ENCODE peak calls at places on chromosomes 12 and 14, in ten cellular contexts. M, L, Y, S, R, J, G, E, I and H are unnamed samples.

GRCh38 chr14:101781240-101782061 is 19.9 kb downstream of the PPP2R5C start:
- DNase-seq in M (peak), L (no peak), Y (no peak), S (no peak), R (peak), J (no peak), G (no peak), E (peak), I (peak), H (no peak)

GRCh38 chr12:11724888-11725310 is 75.4 kb downstream of the ETV6 start:
- DNase-seq in M (no peak), L (no peak), Y (peak), S (peak), R (no peak), J (peak), G (no peak), E (no peak), I (no peak), H (peak)

GRCh38 chr12:65765436-65765813 is 58.9 kb upstream of the HMGA2 start:
- DNase-seq in M (no peak), L (no peak), Y (peak), S (peak), R (no peak), J (peak), G (peak), E (no peak), I (no peak), H (peak)

GRCh38 chr12:15256760-15257159 is 35.5 kb upstream of the RERG start:
- DNase-seq in M (no peak), L (no peak), Y (peak), S (peak), R (no peak), J (peak), G (no peak), E (no peak), I (no peak), H (no peak)

GRCh38 chr12:5429741-5430557 is 2.0 kb upstream of the NTF3 start:
- DNase-seq in M (no peak), L (no peak), Y (no peak), S (no peak), R (no peak), J (no peak), G (no peak), E (peak), I (no peak), H (no peak)

GRCh38 chr12:69067713-69068112 is 134.7 kb upstream of the CPM start:
- DNase-seq in M (no peak), L (no peak), Y (no peak), S (no peak), R (no peak), J (no peak), G (no peak), E (no peak), I (no peak), H (no peak)

GRCh38 chr14:46250113-46250703 is 401.4 kb downstream of the RPL10L start:
- DNase-seq in M (no peak), L (no peak), Y (peak), S (peak), R (no peak), J (no peak), G (peak), E (peak), I (no peak), H (peak)

GRCh38 chr12:122726056-122726558 is 4.5 kb downstream of the HCAR1 start:
- DNase-seq in M (no peak), L (peak), Y (no peak), S (peak), R (no peak), J (no peak), G (no peak), E (peak), I (no peak), H (peak)

GRCh38 chr14:60509438-60510253 is 700 bp downstream of the SIX6 start:
- DNase-seq in M (no peak), L (no peak), Y (no peak), S (no peak), R (no peak), J (no peak), G (no peak), E (peak), I (no peak), H (no peak)

GRCh38 chr14:90475298-90475697 is 78.5 kb downstream of the CALM1 start:
- DNase-seq in M (no peak), L (no peak), Y (no peak), S (no peak), R (no peak), J (no peak), G (no peak), E (no peak), I (no peak), H (peak)

GRCh38 chr12:25155031-25155576 is 39.9 kb downstream of the DNAI7 start:
- DNase-seq in M (no peak), L (no peak), Y (peak), S (peak), R (no peak), J (peak), G (no peak), E (peak), I (no peak), H (peak)

GRCh38 chr14:34110531-34110930 is 159.7 kb upstream of the EGLN3 start:
- DNase-seq in M (no peak), L (no peak), Y (no peak), S (no peak), R (no peak), J (no peak), G (no peak), E (no peak), I (no peak), H (no peak)

GRCh38 chr14:40240456-40240855 is 808.2 kb upstream of the FBXO33 start:
- DNase-seq in M (no peak), L (no peak), Y (peak), S (no peak), R (no peak), J (no peak), G (no peak), E (no peak), I (no peak), H (peak)

GRCh38 chr12:6224550-6224949 is 24.4 kb downstream of the CD9 start:
- DNase-seq in M (peak), L (no peak), Y (no peak), S (no peak), R (no peak), J (no peak), G (no peak), E (no peak), I (no peak), H (peak)

GRCh38 chr12:65761301-65761700 is 63.0 kb upstream of the HMGA2 start:
- DNase-seq in M (no peak), L (no peak), Y (no peak), S (no peak), R (no peak), J (no peak), G (no peak), E (peak), I (no peak), H (no peak)

GRCh38 chr12:96424601-96425000 is 24.4 kb upstream of the CDK17 start:
- DNase-seq in M (no peak), L (no peak), Y (no peak), S (no peak), R (no peak), J (no peak), G (no peak), E (no peak), I (no peak), H (no peak)

GRCh38 chr12:70590051-70590450 is 47.2 kb downstream of the PTPRB start:
- DNase-seq in M (no peak), L (peak), Y (peak), S (peak), R (peak), J (peak), G (peak), E (peak), I (peak), H (peak)

GRCh38 chr12:5201554-5202243 is 158.0 kb downstream of the KCNA5 start:
- DNase-seq in M (no peak), L (no peak), Y (no peak), S (no peak), R (no peak), J (peak), G (no peak), E (peak), I (no peak), H (peak)

GRCh38 chr12:52243264-52243773 is 10.3 kb downstream of the KRT7 start:
- DNase-seq in M (no peak), L (no peak), Y (no peak), S (no peak), R (peak), J (peak), G (no peak), E (no peak), I (peak), H (no peak)

GRCh38 chr12:76883151-76883550 is 4.3 kb upstream of the CSRP2 start:
- DNase-seq in M (no peak), L (no peak), Y (no peak), S (peak), R (no peak), J (peak), G (peak), E (no peak), I (no peak), H (peak)

GRCh38 chr12:69501154-69501895 is 31.1 kb downstream of the FRS2 start:
- DNase-seq in M (no peak), L (no peak), Y (peak), S (no peak), R (no peak), J (peak), G (no peak), E (no peak), I (no peak), H (peak)

GRCh38 chr12:113130457-113131135 is 5.0 kb downstream of the RASAL1 start:
- DNase-seq in M (peak), L (no peak), Y (no peak), S (no peak), R (no peak), J (no peak), G (no peak), E (peak), I (no peak), H (no peak)

GRCh38 chr12:75951399-75952228 is 80.0 kb downstream of the PHLDA1 start:
- DNase-seq in M (no peak), L (no peak), Y (no peak), S (no peak), R (no peak), J (no peak), G (no peak), E (no peak), I (no peak), H (no peak)

GRCh38 chr12:27013606-27014084 is 539 bp downstream of the TM7SF3 start:
- DNase-seq in M (no peak), L (no peak), Y (peak), S (peak), R (peak), J (peak), G (peak), E (peak), I (no peak), H (peak)

GRCh38 chr14:56247495-56248087 is 129.4 kb downstream of the PELI2 start:
- DNase-seq in M (no peak), L (no peak), Y (peak), S (peak), R (no peak), J (peak), G (no peak), E (peak), I (no peak), H (peak)

GRCh38 chr14:58280954-58281787 is 17.2 kb upstream of the ARID4A start:
- DNase-seq in M (no peak), L (no peak), Y (peak), S (peak), R (no peak), J (peak), G (peak), E (no peak), I (no peak), H (peak)

GRCh38 chr12:95318071-95318545 is 100.5 kb downstream of the VEZT start:
- DNase-seq in M (no peak), L (no peak), Y (peak), S (peak), R (no peak), J (peak), G (peak), E (no peak), I (no peak), H (peak)

GRCh38 chr14:20830831-20831230 is 28.2 kb upstream of the RNASE1 start:
- DNase-seq in M (no peak), L (no peak), Y (no peak), S (no peak), R (no peak), J (no peak), G (no peak), E (no peak), I (no peak), H (no peak)

GRCh38 chr12:67981236-67982164 is 7.7 kb upstream of the IFNG-AS1 start:
- DNase-seq in M (no peak), L (no peak), Y (peak), S (peak), R (no peak), J (peak), G (peak), E (no peak), I (no peak), H (peak)

GRCh38 chr14:21001218-21001617 is 2.1 kb downstream of the SLC39A2 start:
- DNase-seq in M (peak), L (no peak), Y (no peak), S (no peak), R (no peak), J (no peak), G (no peak), E (peak), I (no peak), H (no peak)

GRCh38 chr14:68506645-68507405 is 286.0 kb downstream of the ZFP36L1 start:
- DNase-seq in M (no peak), L (peak), Y (no peak), S (no peak), R (no peak), J (no peak), G (no peak), E (no peak), I (no peak), H (no peak)

GRCh38 chr12:64169999-64170398 is 52.1 kb downstream of the KICS2 start:
- DNase-seq in M (no peak), L (no peak), Y (no peak), S (no peak), R (no peak), J (no peak), G (no peak), E (no peak), I (no peak), H (peak)

GRCh38 chr14:59565112-59565511 is 11.5 kb downstream of the CCDC175 start:
- DNase-seq in M (no peak), L (no peak), Y (no peak), S (no peak), R (no peak), J (peak), G (no peak), E (no peak), I (no peak), H (no peak)

GRCh38 chr14:22668417-22668816 is 24.3 kb upstream of the OR6J1 start:
- DNase-seq in M (no peak), L (no peak), Y (peak), S (peak), R (no peak), J (peak), G (peak), E (no peak), I (no peak), H (peak)

GRCh38 chr12:93714382-93714781 is 37.2 kb downstream of the CRADD start:
- DNase-seq in M (no peak), L (no peak), Y (no peak), S (no peak), R (no peak), J (no peak), G (no peak), E (peak), I (no peak), H (no peak)

GRCh38 chr12:28603801-28604200 is 413.5 kb downstream of the CCDC91 start:
- DNase-seq in M (no peak), L (no peak), Y (no peak), S (peak), R (no peak), J (no peak), G (no peak), E (no peak), I (no peak), H (no peak)

GRCh38 chr14:75277000-75277795 is 1.4 kb upstream of the FOS start:
- DNase-seq in M (peak), L (peak), Y (peak), S (peak), R (peak), J (peak), G (peak), E (peak), I (peak), H (peak)
- TF ChIP-seq CTCF in M (no peak), L (no peak), Y (no peak), S (no peak), R (peak), J (peak), G (no peak), E (no peak), I (peak), H (no peak)

GRCh38 chr14:23695220-23695999 is 59.2 kb downstream of the DHRS2 start:
- DNase-seq in M (no peak), L (peak), Y (peak), S (no peak), R (peak), J (no peak), G (no peak), E (peak), I (no peak), H (no peak)
- H3K4me3 ChIP-seq in M (no peak), L (peak), Y (peak), S (no peak), R (no peak), J (peak), G (no peak), E (peak), I (no peak), H (no peak)

GRCh38 chr14:69708586-69709169 is 58.3 kb upstream of the SRSF5 start:
- DNase-seq in M (no peak), L (no peak), Y (no peak), S (peak), R (no peak), J (no peak), G (no peak), E (peak), I (no peak), H (no peak)
- TF ChIP-seq CTCF in M (no peak), L (no peak), Y (peak), S (peak), R (no peak), J (peak), G (peak), E (peak), I (peak), H (peak)

GRCh38 chr14:104116544-104117340 is 21.6 kb upstream of the KIF26A start:
- DNase-seq in M (peak), L (peak), Y (no peak), S (no peak), R (peak), J (no peak), G (no peak), E (peak), I (peak), H (no peak)

GRCh38 chr14:104119119-104119699 is 19.2 kb upstream of the KIF26A start:
- DNase-seq in M (no peak), L (peak), Y (no peak), S (no peak), R (no peak), J (no peak), G (no peak), E (no peak), I (peak), H (no peak)

GRCh38 chr14:104118006-104118844 is 20.2 kb upstream of the KIF26A start:
- DNase-seq in M (peak), L (peak), Y (no peak), S (no peak), R (no peak), J (no peak), G (no peak), E (no peak), I (peak), H (no peak)

GRCh38 chr14:104115691-104116543 is 22.5 kb upstream of the KIF26A start:
- DNase-seq in M (peak), L (peak), Y (no peak), S (no peak), R (peak), J (no peak), G (no peak), E (no peak), I (peak), H (no peak)

DNA sequence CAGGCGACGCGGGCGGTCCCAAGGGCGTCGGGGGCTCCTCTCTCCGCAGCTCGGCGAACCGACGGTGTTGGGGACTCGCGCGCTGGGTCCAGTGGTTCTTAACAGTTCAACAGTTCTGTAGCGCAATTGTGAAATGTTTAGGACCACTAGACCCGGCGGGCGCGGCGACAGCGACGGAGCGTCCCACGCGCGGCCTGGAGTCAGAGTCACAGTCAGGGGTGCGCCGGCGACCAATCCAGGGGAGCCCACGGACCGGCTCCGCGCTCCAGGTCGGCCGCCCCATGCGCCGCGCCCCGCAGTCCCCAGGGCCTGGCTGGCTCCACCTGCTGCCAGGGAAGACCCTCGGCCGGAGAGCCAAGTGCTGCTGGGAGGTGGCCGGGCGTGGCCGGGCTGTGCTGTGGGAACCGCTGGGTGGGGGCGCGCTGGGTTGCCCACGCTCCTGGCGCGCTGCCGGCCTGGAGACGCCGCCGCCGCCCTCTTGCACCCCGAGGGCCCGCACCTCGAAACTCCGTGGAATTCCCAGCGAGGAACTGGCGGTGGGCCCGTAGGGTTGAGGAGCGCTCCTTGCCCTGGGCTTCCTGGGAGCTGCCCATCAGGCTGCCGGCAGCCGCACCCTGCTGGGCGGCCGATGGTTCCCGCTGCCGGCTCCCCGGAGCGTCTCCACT is 20.9 kb upstream of the KIF26A start:
- DNase-seq in M (peak), L (peak), Y (no peak), S (no peak), R (no peak), J (no peak), G (no peak), E (no peak), I (peak), H (no peak)
- H3K4me3 ChIP-seq in M (no peak), L (peak), Y (no peak), S (no peak), R (no peak), J (no peak), G (no peak), E (peak), I (peak), H (no peak)

GRCh38 chr12:107891967-107892366 is 117.5 kb downstream of the ASCL4 start:
- DNase-seq in M (no peak), L (no peak), Y (peak), S (peak), R (no peak), J (peak), G (no peak), E (peak), I (no peak), H (no peak)
- TF ChIP-seq CTCF in M (no peak), L (no peak), Y (peak), S (peak), R (no peak), J (peak), G (peak), E (peak), I (no peak), H (peak)

GRCh38 chr12:46404733-46405132 is 32.2 kb upstream of the SLC38A2 start:
- DNase-seq in M (no peak), L (no peak), Y (no peak), S (no peak), R (no peak), J (no peak), G (no peak), E (no peak), I (no peak), H (no peak)
- H3K4me3 ChIP-seq in M (no peak), L (no peak), Y (no peak), S (no peak), R (no peak), J (no peak), G (no peak), E (no peak), I (no peak), H (no peak)

GRCh38 chr12:1532367-1532752 is 62.0 kb downstream of the FBXL14 start:
- DNase-seq in M (no peak), L (no peak), Y (no peak), S (no peak), R (no peak), J (no peak), G (no peak), E (no peak), I (peak), H (no peak)

GRCh38 chr12:1532796-1533195 is 61.6 kb downstream of the FBXL14 start:
- DNase-seq in M (no peak), L (no peak), Y (no peak), S (no peak), R (no peak), J (no peak), G (no peak), E (no peak), I (no peak), H (peak)

GRCh38 chr12:1531654-1532366 is 62.6 kb downstream of the FBXL14 start:
- DNase-seq in M (no peak), L (no peak), Y (no peak), S (no peak), R (no peak), J (no peak), G (no peak), E (no peak), I (peak), H (no peak)

GRCh38 chr12:1533602-1534304 is 60.6 kb downstream of the FBXL14 start:
- DNase-seq in M (no peak), L (no peak), Y (no peak), S (peak), R (no peak), J (peak), G (peak), E (no peak), I (peak), H (peak)

GRCh38 chr12:1533205-1533601 is 61.2 kb downstream of the FBXL14 start:
- DNase-seq in M (no peak), L (no peak), Y (no peak), S (no peak), R (no peak), J (no peak), G (no peak), E (no peak), I (peak), H (peak)
- TF ChIP-seq CTCF in M (no peak), L (no peak), Y (no peak), S (no peak), R (no peak), J (no peak), G (peak), E (no peak), I (no peak), H (no peak)